ENCODE peak calls at places on chromosomes 5 and 9, in four cellular contexts. Q, V, P and H are unnamed samples.

GRCh38 chr9:97176206-97176605 is 131.3 kb upstream of the CCDC180 start:
- DNase-seq in Q (no peak), P (no peak), V (no peak), H (no peak)

GRCh38 chr5:61467766-61468482 is 135.9 kb downstream of the ZSWIM6 start:
- DNase-seq in Q (no peak), V (no peak), P (peak), H (no peak)

GRCh38 chr9:135338546-135338945 is 141.0 kb upstream of the PPP1R26 start:
- DNase-seq in Q (no peak), V (no peak), P (no peak), H (no peak)

GRCh38 chr9:7433508-7434292 is 365.9 kb downstream of the DMAC1 start:
- DNase-seq in P (no peak), V (no peak), Q (no peak), H (no peak)

GRCh38 chr9:78261403-78262001 is 25.6 kb downstream of the CEP78 start:
- DNase-seq in Q (no peak), P (peak), V (peak), H (peak)

GRCh38 chr9:129402341-129402739 is 218.6 kb downstream of the C9orf50 start:
- DNase-seq in P (no peak), Q (no peak), V (no peak), H (no peak)

GRCh38 chr5:165209101-165209727 is 1703.8 kb downstream of the MAT2B start:
- DNase-seq in V (peak), P (peak), Q (no peak), H (no peak)

GRCh38 chr9:7946458-7946857 is 146.9 kb upstream of the DMAC1 start:
- DNase-seq in P (no peak), V (no peak), Q (no peak), H (no peak)

GRCh38 chr9:13140843-13141592 is 138.5 kb downstream of the MPDZ start:
- DNase-seq in Q (no peak), V (no peak), P (peak), H (no peak)

DNA sequence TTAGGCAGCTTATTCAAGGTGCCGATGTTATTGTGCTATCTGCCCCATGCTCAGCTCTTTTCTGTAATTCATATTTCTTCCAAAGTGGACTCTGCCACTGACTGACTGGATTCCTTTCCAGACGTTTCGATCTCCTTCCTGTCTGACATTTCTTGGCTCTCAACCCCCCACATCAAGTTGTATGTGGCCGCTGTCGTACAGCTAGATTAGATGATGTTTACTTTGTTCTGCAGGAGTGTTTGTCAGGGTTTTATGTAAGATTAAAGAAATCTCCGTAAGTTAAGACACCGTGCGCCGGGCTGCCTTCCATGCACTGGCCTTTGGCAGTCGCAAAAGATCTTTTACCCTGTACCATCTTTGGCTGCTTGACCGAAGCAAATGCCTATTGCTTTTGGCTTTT is 177.9 kb downstream of the FGF1 start:
- DNase-seq in V (no peak), Q (no peak), P (no peak), H (no peak)
- H3K4me3 ChIP-seq in V (no peak), Q (no peak), P (no peak), H (no peak)

DNA sequence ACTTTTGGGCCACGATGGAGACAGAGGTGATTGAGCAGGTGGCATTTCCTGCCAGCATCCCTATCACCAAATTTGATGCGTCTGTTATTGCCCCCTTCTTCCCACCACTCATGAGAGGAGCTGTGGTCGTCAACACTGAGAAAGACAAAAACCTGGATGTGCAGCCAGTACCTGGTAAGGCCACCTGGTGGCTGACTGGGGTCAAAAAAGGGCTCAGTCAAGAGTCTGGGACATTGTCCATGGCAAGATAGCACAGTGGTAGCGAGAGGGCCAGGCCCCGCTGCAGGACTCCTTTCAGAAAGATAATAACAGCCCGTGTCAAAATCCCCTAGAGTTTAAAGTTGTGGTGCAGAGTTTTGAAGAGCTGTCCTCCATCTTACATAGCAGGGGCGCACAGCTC is 40.8 kb downstream of the CSF1R start:
- DNase-seq in Q (no peak), V (no peak), P (no peak), H (no peak)
- TF ChIP-seq CTCF in Q (no peak), V (peak), P (no peak), H (peak)

GRCh38 chr5:2007906-2008437 is 125.2 kb upstream of the IRX4 start:
- DNase-seq in V (no peak), Q (no peak), P (no peak), H (no peak)
- H3K4me3 ChIP-seq in V (no peak), Q (no peak), P (no peak), H (no peak)

GRCh38 chr9:137720571-137721110 is 101.8 kb downstream of the EHMT1 start:
- DNase-seq in Q (no peak), V (no peak), P (no peak), H (no peak)

GRCh38 chr9:137721479-137721878 is 102.7 kb downstream of the EHMT1 start:
- DNase-seq in Q (no peak), V (no peak), P (no peak), H (no peak)

GRCh38 chr9:137723396-137724113 is 104.8 kb downstream of the EHMT1 start:
- DNase-seq in Q (no peak), V (no peak), P (no peak), H (no peak)

GRCh38 chr9:137722481-137722880 is 103.7 kb downstream of the EHMT1 start:
- DNase-seq in Q (no peak), P (no peak), V (no peak), H (no peak)

GRCh38 chr9:137721899-137722298 is 103.1 kb downstream of the EHMT1 start:
- DNase-seq in V (no peak), P (no peak), Q (no peak), H (no peak)
- TF ChIP-seq CTCF in V (no peak), P (peak), Q (no peak), H (no peak)

GRCh38 chr9:107735821-107736220 is 246.3 kb upstream of the KLF4 start:
- DNase-seq in P (no peak), Q (no peak), V (no peak), H (no peak)

GRCh38 chr9:107737610-107737986 is 248.0 kb upstream of the KLF4 start:
- DNase-seq in P (no peak), Q (no peak), V (no peak), H (no peak)

GRCh38 chr9:107733530-107733907 is 243.9 kb upstream of the KLF4 start:
- DNase-seq in Q (no peak), V (no peak), P (no peak), H (no peak)

GRCh38 chr9:107732781-107733529 is 243.4 kb upstream of the KLF4 start:
- DNase-seq in V (no peak), P (peak), Q (no peak), H (no peak)

DNA sequence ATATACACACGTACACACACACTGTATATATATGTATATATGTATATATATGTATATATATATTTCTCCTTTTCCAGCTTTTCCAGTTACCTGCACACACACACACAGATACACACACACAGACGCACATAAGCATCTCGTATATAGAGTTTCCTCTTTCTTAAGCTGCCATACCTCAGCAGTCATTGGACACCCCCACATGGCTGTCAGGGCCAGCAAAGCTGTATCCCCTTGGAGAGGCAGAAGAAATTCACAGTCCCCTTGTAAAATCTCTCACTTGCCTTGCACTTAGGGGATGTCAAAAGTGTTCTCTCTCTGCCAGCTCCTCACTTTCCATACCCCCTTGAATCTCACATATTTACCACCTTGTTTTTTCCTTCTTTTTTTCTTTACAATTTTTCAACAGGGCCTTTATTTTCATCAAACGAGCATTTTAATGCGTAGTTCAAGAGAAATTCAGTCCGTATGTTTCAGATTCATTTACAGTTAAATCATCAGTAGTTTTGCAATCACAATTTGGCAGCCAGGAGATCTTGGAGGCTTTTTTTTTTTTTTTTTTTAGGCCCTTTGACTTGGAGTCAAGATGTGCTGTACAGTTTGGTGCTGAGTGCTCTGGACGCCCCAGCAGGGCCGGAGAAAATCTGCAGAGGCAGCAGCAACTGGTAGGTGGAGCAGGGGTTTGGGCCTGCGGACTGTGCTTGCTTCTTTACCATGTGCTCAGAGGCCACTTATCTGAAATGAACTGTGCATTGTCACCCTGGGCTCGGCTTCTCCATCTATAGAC is 244.9 kb upstream of the KLF4 start:
- DNase-seq in P (peak), V (no peak), Q (no peak), H (no peak)
- H3K4me3 ChIP-seq in P (no peak), V (no peak), Q (no peak), H (no peak)